ENCODE peak calls at places on chromosome 13, in five cellular contexts. One of them, this sample, is unnamed.

GRCh38 chr13:53005631-53006030 is 23.0 kb upstream of the OLFM4 start:
- DNase-seq in esophagus squamous epithelium: no peak
- DNase-seq in fibroblast of lung: no peak
- DNase-seq in CD8-positive, alpha-beta T cell: no peak
- DNase-seq in psoas muscle: no peak
- DNase-seq in this sample: no peak

GRCh38 chr13:53189162-53189561 is 160.5 kb downstream of the OLFM4 start:
- DNase-seq in esophagus squamous epithelium: no peak
- DNase-seq in fibroblast of lung: no peak
- DNase-seq in CD8-positive, alpha-beta T cell: no peak
- DNase-seq in psoas muscle: no peak
- DNase-seq in this sample: no peak

GRCh38 chr13:58598241-58598640 is 966.7 kb downstream of the PCDH17 start:
- DNase-seq in esophagus squamous epithelium: no peak
- DNase-seq in fibroblast of lung: no peak
- DNase-seq in CD8-positive, alpha-beta T cell: no peak
- DNase-seq in psoas muscle: no peak
- DNase-seq in this sample: no peak

GRCh38 chr13:23570099-23570926 is at the start of gene TNFRSF19:
- DNase-seq in esophagus squamous epithelium: no peak
- DNase-seq in fibroblast of lung: peak; percentile 84
- DNase-seq in CD8-positive, alpha-beta T cell: no peak
- DNase-seq in psoas muscle: no peak
- DNase-seq in this sample: no peak

GRCh38 chr13:29081036-29081435 is 260.9 kb downstream of the MTUS2 start:
- DNase-seq in esophagus squamous epithelium: no peak
- DNase-seq in fibroblast of lung: no peak
- DNase-seq in CD8-positive, alpha-beta T cell: no peak
- DNase-seq in psoas muscle: no peak
- DNase-seq in this sample: no peak

GRCh38 chr13:94479559-94480095 is at the start of gene DCT:
- DNase-seq in esophagus squamous epithelium: no peak
- DNase-seq in fibroblast of lung: no peak
- DNase-seq in CD8-positive, alpha-beta T cell: no peak
- DNase-seq in psoas muscle: no peak
- DNase-seq in this sample: no peak

GRCh38 chr13:71865858-71866172 is 1.2 kb downstream of the DACH1 start:
- DNase-seq in esophagus squamous epithelium: no peak
- DNase-seq in fibroblast of lung: peak; percentile 23
- DNase-seq in CD8-positive, alpha-beta T cell: no peak
- DNase-seq in psoas muscle: peak; percentile 55
- DNase-seq in this sample: no peak

GRCh38 chr13:89066868-89067466 is 1395.8 kb downstream of the SLITRK5 start:
- DNase-seq in esophagus squamous epithelium: no peak
- DNase-seq in fibroblast of lung: peak; percentile 81
- DNase-seq in CD8-positive, alpha-beta T cell: peak; percentile 26
- DNase-seq in psoas muscle: no peak
- DNase-seq in this sample: no peak

GRCh38 chr13:90628471-90628870 is 719.0 kb upstream of the MIR17HG start:
- DNase-seq in esophagus squamous epithelium: no peak
- DNase-seq in fibroblast of lung: no peak
- DNase-seq in CD8-positive, alpha-beta T cell: no peak
- DNase-seq in psoas muscle: no peak
- DNase-seq in this sample: no peak

GRCh38 chr13:111219306-111219705 is 101.1 kb upstream of the TEX29 start:
- DNase-seq in esophagus squamous epithelium: no peak
- DNase-seq in fibroblast of lung: peak; percentile 91
- DNase-seq in CD8-positive, alpha-beta T cell: no peak
- DNase-seq in psoas muscle: no peak
- DNase-seq in this sample: no peak

GRCh38 chr13:109783447-109783814 is 3.0 kb downstream of the IRS2 start:
- DNase-seq in esophagus squamous epithelium: no peak
- DNase-seq in fibroblast of lung: no peak
- DNase-seq in CD8-positive, alpha-beta T cell: no peak
- DNase-seq in psoas muscle: peak; percentile 54
- DNase-seq in this sample: no peak

GRCh38 chr13:113553541-113554332 is 30.8 kb upstream of the TFDP1 start:
- DNase-seq in esophagus squamous epithelium: no peak
- DNase-seq in fibroblast of lung: no peak
- DNase-seq in CD8-positive, alpha-beta T cell: no peak
- DNase-seq in psoas muscle: no peak
- DNase-seq in this sample: no peak

GRCh38 chr13:112474869-112475268 is 98.7 kb downstream of the SPACA7 start:
- DNase-seq in esophagus squamous epithelium: no peak
- DNase-seq in fibroblast of lung: no peak
- DNase-seq in CD8-positive, alpha-beta T cell: no peak
- DNase-seq in psoas muscle: no peak
- DNase-seq in this sample: no peak
- H3K27ac ChIP-seq in esophagus squamous epithelium: no peak overlapping the region
- H3K27ac ChIP-seq in fibroblast of lung: no peak overlapping the region
- H3K27ac ChIP-seq in CD8-positive, alpha-beta T cell: no peak overlapping the region
- H3K27ac ChIP-seq in psoas muscle: no peak overlapping the region
- H3K27ac ChIP-seq in this sample: no peak overlapping the region

DNA sequence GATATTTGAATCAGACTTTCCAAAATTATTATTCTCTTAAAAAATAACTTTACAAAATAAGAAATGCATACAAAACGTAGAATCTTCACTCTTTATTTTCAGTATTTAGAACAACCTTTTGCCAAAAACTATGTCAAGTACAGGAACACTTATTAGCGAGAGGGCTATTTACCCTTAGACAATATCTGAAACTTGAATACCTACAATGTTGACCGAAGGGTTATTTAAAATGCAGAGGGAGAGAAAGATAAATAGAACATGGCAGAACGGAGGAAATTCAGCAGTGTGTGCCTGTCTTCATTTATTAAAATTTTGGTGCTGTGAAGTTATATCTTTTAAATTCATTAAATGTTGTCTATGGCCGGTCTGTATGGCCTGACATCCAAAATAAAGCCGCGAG is 198.8 kb downstream of the EFNB2 start:
- DNase-seq in esophagus squamous epithelium: no peak
- DNase-seq in fibroblast of lung: no peak
- DNase-seq in CD8-positive, alpha-beta T cell: no peak
- DNase-seq in psoas muscle: no peak
- DNase-seq in this sample: no peak
- H3K4me3 ChIP-seq in esophagus squamous epithelium: no peak overlapping the region
- H3K4me3 ChIP-seq in fibroblast of lung: no peak overlapping the region
- H3K4me3 ChIP-seq in CD8-positive, alpha-beta T cell: no peak overlapping the region
- H3K4me3 ChIP-seq in psoas muscle: no peak overlapping the region
- H3K4me3 ChIP-seq in this sample: no peak overlapping the region

GRCh38 chr13:31686660-31687430 is 52.5 kb upstream of the RXFP2 start:
- DNase-seq in esophagus squamous epithelium: no peak
- DNase-seq in fibroblast of lung: no peak
- DNase-seq in CD8-positive, alpha-beta T cell: no peak
- DNase-seq in psoas muscle: no peak
- DNase-seq in this sample: no peak

GRCh38 chr13:31675521-31675953 is 63.8 kb upstream of the RXFP2 start:
- DNase-seq in esophagus squamous epithelium: no peak
- DNase-seq in fibroblast of lung: peak; percentile 31
- DNase-seq in CD8-positive, alpha-beta T cell: no peak
- DNase-seq in psoas muscle: no peak
- DNase-seq in this sample: no peak

GRCh38 chr13:31681133-31681532 is 58.2 kb upstream of the RXFP2 start:
- DNase-seq in esophagus squamous epithelium: no peak
- DNase-seq in fibroblast of lung: no peak
- DNase-seq in CD8-positive, alpha-beta T cell: no peak
- DNase-seq in psoas muscle: no peak
- DNase-seq in this sample: no peak
- H3K4me1 ChIP-seq in esophagus squamous epithelium: no peaks in the 10 kb centered on the region
- H3K4me1 ChIP-seq in fibroblast of lung: no peaks in the 10 kb centered on the region
- H3K4me1 ChIP-seq in CD8-positive, alpha-beta T cell: no peaks in the 10 kb centered on the region
- H3K4me1 ChIP-seq in psoas muscle: no peaks in the 10 kb centered on the region
- H3K4me1 ChIP-seq in this sample: no peaks in the 10 kb centered on the region

GRCh38 chr13:77519808-77520207 is 15.7 kb upstream of the SCEL start:
- DNase-seq in esophagus squamous epithelium: no peak
- DNase-seq in fibroblast of lung: no peak
- DNase-seq in CD8-positive, alpha-beta T cell: no peak
- DNase-seq in psoas muscle: no peak
- DNase-seq in this sample: no peak

GRCh38 chr13:77516342-77516789 is 19.1 kb upstream of the SCEL start:
- DNase-seq in esophagus squamous epithelium: no peak
- DNase-seq in fibroblast of lung: peak; percentile 54
- DNase-seq in CD8-positive, alpha-beta T cell: no peak
- DNase-seq in psoas muscle: no peak
- DNase-seq in this sample: no peak

GRCh38 chr13:77515785-77516184 is 19.7 kb upstream of the SCEL start:
- DNase-seq in esophagus squamous epithelium: no peak
- DNase-seq in fibroblast of lung: no peak
- DNase-seq in CD8-positive, alpha-beta T cell: no peak
- DNase-seq in psoas muscle: no peak
- DNase-seq in this sample: no peak

GRCh38 chr13:77521194-77521593 is 14.3 kb upstream of the SCEL start:
- DNase-seq in esophagus squamous epithelium: no peak
- DNase-seq in fibroblast of lung: no peak
- DNase-seq in CD8-positive, alpha-beta T cell: no peak
- DNase-seq in psoas muscle: no peak
- DNase-seq in this sample: no peak

GRCh38 chr13:77518266-77518665 is 17.2 kb upstream of the SCEL start:
- DNase-seq in esophagus squamous epithelium: no peak
- DNase-seq in fibroblast of lung: no peak
- DNase-seq in CD8-positive, alpha-beta T cell: no peak
- DNase-seq in psoas muscle: no peak
- DNase-seq in this sample: no peak
- H3K27ac ChIP-seq in esophagus squamous epithelium: no peak overlapping the region
- H3K27ac ChIP-seq in fibroblast of lung: no peak overlapping the region
- H3K27ac ChIP-seq in CD8-positive, alpha-beta T cell: no peak overlapping the region
- H3K27ac ChIP-seq in psoas muscle: no peak overlapping the region
- H3K27ac ChIP-seq in this sample: no peak overlapping the region

GRCh38 chr13:27972619-27972877 is 3.4 kb upstream of the CDX2 start:
- DNase-seq in esophagus squamous epithelium: no peak
- DNase-seq in fibroblast of lung: no peak
- DNase-seq in CD8-positive, alpha-beta T cell: no peak
- DNase-seq in psoas muscle: no peak
- DNase-seq in this sample: no peak

GRCh38 chr13:27971776-27972618 is 2.9 kb upstream of the CDX2 start:
- DNase-seq in esophagus squamous epithelium: no peak
- DNase-seq in fibroblast of lung: no peak
- DNase-seq in CD8-positive, alpha-beta T cell: no peak
- DNase-seq in psoas muscle: no peak
- DNase-seq in this sample: no peak

GRCh38 chr13:27969866-27970229 is 733 bp upstream of the CDX2 start:
- DNase-seq in esophagus squamous epithelium: no peak
- DNase-seq in fibroblast of lung: no peak
- DNase-seq in CD8-positive, alpha-beta T cell: no peak
- DNase-seq in psoas muscle: no peak
- DNase-seq in this sample: no peak

GRCh38 chr13:27970382-27971235 is 1.5 kb upstream of the CDX2 start:
- DNase-seq in esophagus squamous epithelium: no peak
- DNase-seq in fibroblast of lung: no peak
- DNase-seq in CD8-positive, alpha-beta T cell: no peak
- DNase-seq in psoas muscle: no peak
- DNase-seq in this sample: no peak

DNA sequence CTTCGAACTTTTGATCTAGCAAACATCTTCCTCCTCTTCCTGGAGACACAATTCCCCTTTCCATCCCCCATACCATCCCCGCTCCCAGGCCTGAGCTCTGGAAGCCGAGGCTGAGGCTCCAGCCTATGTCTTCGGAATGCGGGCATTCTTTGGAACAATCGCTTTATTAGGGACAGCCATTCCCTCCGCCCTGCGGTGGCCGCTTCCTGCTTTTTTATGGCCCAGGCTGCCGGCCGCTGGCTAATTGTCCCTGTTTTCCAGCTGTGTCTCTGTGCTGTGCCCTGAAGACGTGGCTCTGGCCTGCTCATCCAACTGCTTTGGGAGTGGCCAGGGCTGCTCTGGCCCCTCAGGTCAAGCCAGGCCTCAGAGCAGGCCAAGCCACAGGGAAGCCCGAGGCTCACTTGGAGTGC is 2.1 kb upstream of the CDX2 start:
- DNase-seq in esophagus squamous epithelium: no peak
- DNase-seq in fibroblast of lung: no peak
- DNase-seq in CD8-positive, alpha-beta T cell: no peak
- DNase-seq in psoas muscle: no peak
- DNase-seq in this sample: no peak
- H3K4me3 ChIP-seq in esophagus squamous epithelium: no peak overlapping the region
- H3K4me3 ChIP-seq in fibroblast of lung: no peak overlapping the region
- H3K4me3 ChIP-seq in CD8-positive, alpha-beta T cell: no peak overlapping the region
- H3K4me3 ChIP-seq in psoas muscle: no peak overlapping the region
- H3K4me3 ChIP-seq in this sample: no peak overlapping the region

DNA sequence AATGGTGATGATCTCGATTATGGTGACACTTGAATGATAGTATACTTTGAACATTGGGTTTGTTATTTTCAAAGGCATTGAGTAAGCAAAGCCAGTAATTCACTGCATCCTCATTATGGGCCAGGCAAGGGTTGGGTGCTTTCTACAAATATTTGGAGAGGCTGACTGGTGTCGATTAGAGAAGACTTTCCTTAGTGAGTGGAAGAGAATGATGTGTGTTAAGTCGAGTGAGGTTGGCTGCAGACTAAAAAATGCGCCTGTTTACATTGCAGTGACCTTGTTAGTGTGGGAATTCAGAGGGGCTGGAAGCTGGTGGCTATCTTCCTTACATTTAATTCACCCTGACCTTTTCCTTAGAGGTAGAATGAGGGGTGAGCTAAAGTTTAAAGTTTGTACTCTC is 22.4 kb upstream of the RNF113B start:
- DNase-seq in esophagus squamous epithelium: no peak
- DNase-seq in fibroblast of lung: no peak
- DNase-seq in CD8-positive, alpha-beta T cell: no peak
- DNase-seq in psoas muscle: no peak
- DNase-seq in this sample: no peak
- H3K4me1 ChIP-seq in esophagus squamous epithelium: no peaks in the 10 kb centered on the region
- H3K4me1 ChIP-seq in fibroblast of lung: peaks cover 23% of the 10 kb centered on the region
- H3K4me1 ChIP-seq in CD8-positive, alpha-beta T cell: no peaks in the 10 kb centered on the region
- H3K4me1 ChIP-seq in psoas muscle: no peaks in the 10 kb centered on the region
- H3K4me1 ChIP-seq in this sample: no peaks in the 10 kb centered on the region

GRCh38 chr13:48780713-48781341 is 127.1 kb downstream of the CYSLTR2 start:
- DNase-seq in esophagus squamous epithelium: no peak
- DNase-seq in fibroblast of lung: no peak
- DNase-seq in CD8-positive, alpha-beta T cell: no peak
- DNase-seq in psoas muscle: no peak
- DNase-seq in this sample: no peak

GRCh38 chr13:48784906-48785555 is 131.3 kb downstream of the CYSLTR2 start:
- DNase-seq in esophagus squamous epithelium: no peak
- DNase-seq in fibroblast of lung: peak; percentile 56
- DNase-seq in CD8-positive, alpha-beta T cell: no peak
- DNase-seq in psoas muscle: no peak
- DNase-seq in this sample: no peak

GRCh38 chr13:48783181-48783630 is 129.5 kb downstream of the CYSLTR2 start:
- DNase-seq in esophagus squamous epithelium: peak; percentile 12
- DNase-seq in fibroblast of lung: peak; percentile 100
- DNase-seq in CD8-positive, alpha-beta T cell: no peak
- DNase-seq in psoas muscle: peak; percentile 70
- DNase-seq in this sample: peak; percentile 21

GRCh38 chr13:48782429-48782840 is 128.7 kb downstream of the CYSLTR2 start:
- DNase-seq in esophagus squamous epithelium: no peak
- DNase-seq in fibroblast of lung: no peak
- DNase-seq in CD8-positive, alpha-beta T cell: no peak
- DNase-seq in psoas muscle: no peak
- DNase-seq in this sample: no peak

DNA sequence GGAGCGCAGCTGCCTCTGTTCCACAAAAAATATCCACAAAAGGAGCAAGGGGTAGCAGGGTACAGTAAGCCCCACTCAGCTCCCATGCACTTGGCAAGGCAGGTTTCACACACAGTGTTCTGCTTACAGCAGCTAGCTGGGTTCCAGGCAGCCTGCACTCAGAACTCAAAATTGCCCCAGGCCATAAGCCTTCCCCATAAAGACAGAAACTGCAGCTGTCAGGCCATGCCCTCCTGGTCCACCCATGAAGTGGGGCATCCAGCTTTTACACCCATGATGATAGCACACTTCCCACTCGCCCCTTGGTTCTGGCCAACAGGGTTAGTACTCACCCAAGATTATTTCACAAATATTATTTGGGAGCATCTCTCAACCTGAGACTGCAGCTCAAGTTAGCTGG is 130.1 kb downstream of the CYSLTR2 start:
- DNase-seq in esophagus squamous epithelium: no peak
- DNase-seq in fibroblast of lung: no peak
- DNase-seq in CD8-positive, alpha-beta T cell: no peak
- DNase-seq in psoas muscle: no peak
- DNase-seq in this sample: no peak
- H3K27ac ChIP-seq in esophagus squamous epithelium: no peak overlapping the region
- H3K27ac ChIP-seq in fibroblast of lung: peak overlapping the region; percentile 49
- H3K27ac ChIP-seq in CD8-positive, alpha-beta T cell: no peak overlapping the region
- H3K27ac ChIP-seq in psoas muscle: no peak overlapping the region
- H3K27ac ChIP-seq in this sample: no peak overlapping the region

This sample was measured in thoracic aorta.